ENCODE peak calls at places on chromosomes 4 and X, in seven cellular contexts. J, F, W, E, X, U and Y are unnamed samples. For H3K4me1, the result is how much of the 10 kb centered on the place peaks cover.

GRCh38 chrX:120840826-120841225 is 34.8 kb downstream of the CT47B1 start:
- DNase-seq in J (no peak), X (no peak), U (no peak), F (no peak), E (no peak), W (no peak), Y (no peak)

GRCh38 chrX:54357414-54358377 is at the start of gene WNK3:
- DNase-seq in W (peak), F (peak), U (peak), J (peak), E (peak), X (peak), Y (peak)

GRCh38 chr4:154908168-154908567 is 127.1 kb downstream of the RBM46 start:
- DNase-seq in J (no peak), X (no peak), U (no peak), F (no peak), W (no peak), E (no peak), Y (no peak)

GRCh38 chr4:38184404-38184803 is 224.2 kb downstream of the PTTG2 start:
- DNase-seq in E (no peak), J (no peak), W (no peak), U (no peak), X (no peak), F (no peak), Y (no peak)

GRCh38 chr4:149964001-149964400 is 114.2 kb upstream of the DCLK2 start:
- DNase-seq in X (no peak), J (no peak), U (no peak), W (no peak), E (no peak), F (no peak), Y (no peak)

GRCh38 chrX:112043997-112044396 is 38.6 kb downstream of the TRPC5 start:
- DNase-seq in E (peak), U (no peak), X (no peak), W (no peak), F (no peak), J (peak), Y (peak)

GRCh38 chr4:93183589-93183988 is 645.0 kb upstream of the ATOH1 start:
- DNase-seq in W (no peak), F (no peak), U (no peak), E (no peak), X (no peak), J (no peak), Y (no peak)

GRCh38 chrX:6941041-6941440 is 206.5 kb upstream of the STS start:
- DNase-seq in X (no peak), W (no peak), U (no peak), F (no peak), J (no peak), E (no peak), Y (no peak)

GRCh38 chrX:129689881-129690280 is 35.1 kb upstream of the APLN start:
- DNase-seq in E (no peak), J (no peak), X (no peak), F (no peak), W (no peak), U (no peak), Y (no peak)

GRCh38 chrX:37753384-37753783 is 26.5 kb upstream of the CYBB start:
- DNase-seq in X (no peak), U (no peak), W (no peak), J (no peak), F (no peak), E (no peak), Y (no peak)

GRCh38 chrX:37757082-37757481 is 22.8 kb upstream of the CYBB start:
- DNase-seq in F (no peak), X (no peak), E (no peak), J (no peak), W (no peak), U (no peak), Y (no peak)

GRCh38 chrX:37752941-37753340 is 26.9 kb upstream of the CYBB start:
- DNase-seq in W (no peak), F (no peak), X (no peak), J (no peak), E (no peak), U (no peak), Y (no peak)

GRCh38 chrX:37755073-37755472 is 24.8 kb upstream of the CYBB start:
- DNase-seq in J (no peak), X (no peak), U (no peak), W (no peak), E (no peak), F (no peak), Y (no peak)

GRCh38 chrX:37754518-37754917 is 25.3 kb upstream of the CYBB start:
- DNase-seq in X (no peak), F (no peak), J (no peak), W (no peak), U (no peak), E (no peak), Y (no peak)
- H3K4me3 ChIP-seq in X (no peak), F (no peak), J (no peak), W (no peak), U (peak), E (no peak), Y (no peak)

GRCh38 chr4:169253904-169254303 is 16.9 kb downstream of the SH3RF1 start:
- DNase-seq in X (no peak), W (no peak), U (no peak), E (no peak), J (no peak), F (no peak), Y (peak)

GRCh38 chr4:169254546-169254983 is 16.2 kb downstream of the SH3RF1 start:
- DNase-seq in J (no peak), F (no peak), X (no peak), E (no peak), W (no peak), U (no peak), Y (no peak)

GRCh38 chr4:169256856-169257756 is 13.7 kb downstream of the SH3RF1 start:
- DNase-seq in W (no peak), J (no peak), F (no peak), U (no peak), E (no peak), X (no peak), Y (no peak)

GRCh38 chr4:169253087-169253675 is 17.6 kb downstream of the SH3RF1 start:
- DNase-seq in E (no peak), W (no peak), X (no peak), F (no peak), U (no peak), J (no peak), Y (no peak)

GRCh38 chr4:169256101-169256612 is 14.6 kb downstream of the SH3RF1 start:
- DNase-seq in J (no peak), W (no peak), U (no peak), E (no peak), X (no peak), F (no peak), Y (no peak)
- H3K27ac ChIP-seq in J (no peak), W (no peak), U (no peak), E (no peak), X (no peak), F (no peak), Y (no peak)

DNA sequence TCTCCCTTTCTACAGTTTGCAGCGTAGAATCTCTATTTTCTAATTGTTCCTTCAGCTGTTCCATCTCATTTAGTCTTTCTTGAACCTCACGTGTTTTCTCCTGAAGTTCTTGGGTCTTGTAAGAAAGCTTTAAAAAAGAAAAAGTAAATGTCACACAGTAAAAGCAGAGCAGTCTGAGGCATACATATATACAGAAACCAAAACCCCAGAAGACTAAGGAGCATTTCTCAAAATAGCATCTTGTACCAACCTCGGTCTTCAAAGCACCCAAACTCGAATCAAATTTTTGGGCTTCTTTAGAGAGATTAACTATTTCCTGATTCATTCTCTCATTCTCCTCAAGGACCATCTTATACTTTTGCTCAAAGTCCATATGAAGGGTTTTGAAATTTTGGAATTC is 39.4 kb downstream of the CENPE start:
- DNase-seq in X (no peak), J (no peak), U (no peak), E (no peak), W (no peak), F (no peak), Y (no peak)
- H3K4me1 ChIP-seq in X (under half), J (under half), U (under half), E (under half), W (under half), F (under half), Y (under half)

GRCh38 chrX:118437283-118437682 is 58.3 kb upstream of the DOCK11 start:
- DNase-seq in J (no peak), U (no peak), E (no peak), X (no peak), F (no peak), W (no peak), Y (no peak)

GRCh38 chrX:118432799-118433198 is 62.8 kb upstream of the DOCK11 start:
- DNase-seq in W (no peak), E (no peak), U (no peak), F (no peak), J (no peak), X (no peak), Y (no peak)
- H3K4me3 ChIP-seq in W (no peak), E (no peak), U (no peak), F (no peak), J (no peak), X (no peak), Y (no peak)

GRCh38 chr4:53598483-53598882 is 7.2 kb upstream of the LNX1 start:
- DNase-seq in X (no peak), F (no peak), U (no peak), J (no peak), W (no peak), E (no peak), Y (no peak)

GRCh38 chr4:53593765-53594164 is 2.5 kb upstream of the LNX1 start:
- DNase-seq in E (no peak), F (no peak), J (no peak), X (no peak), W (no peak), U (no peak), Y (no peak)

GRCh38 chr4:53596901-53597300 is 5.6 kb upstream of the LNX1 start:
- DNase-seq in E (no peak), U (no peak), X (no peak), W (no peak), J (no peak), F (no peak), Y (no peak)

GRCh38 chr4:53595204-53595603 is 3.9 kb upstream of the LNX1 start:
- DNase-seq in X (no peak), F (no peak), W (no peak), E (no peak), U (no peak), J (no peak), Y (no peak)

DNA sequence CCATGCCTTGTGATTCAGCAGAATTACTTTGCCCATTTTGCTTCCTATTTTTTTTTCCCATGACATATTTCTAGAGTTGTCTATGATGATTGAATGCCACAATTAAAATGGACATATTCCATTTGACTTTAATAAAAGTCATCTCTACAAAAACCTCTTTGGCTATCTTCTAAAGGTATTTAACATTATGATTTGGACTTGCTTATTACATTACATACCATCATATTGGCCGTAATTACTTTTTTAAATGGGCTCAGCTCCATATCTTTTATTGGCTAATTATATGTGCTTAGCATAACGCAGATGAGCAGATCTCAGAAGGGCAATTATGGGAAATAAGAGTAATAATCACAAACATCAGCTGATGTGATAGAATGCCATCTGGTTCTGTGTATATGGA is 4.5 kb upstream of the LNX1 start:
- DNase-seq in W (no peak), X (no peak), J (no peak), E (no peak), U (no peak), F (no peak), Y (no peak)
- H3K27ac ChIP-seq in W (no peak), X (no peak), J (no peak), E (no peak), U (no peak), F (no peak), Y (no peak)

GRCh38 chr4:10108391-10108790 is 8.2 kb downstream of the WDR1 start:
- DNase-seq in E (no peak), J (no peak), W (no peak), U (no peak), F (no peak), X (no peak), Y (no peak)

GRCh38 chr4:10111067-10111801 is 5.4 kb downstream of the WDR1 start:
- DNase-seq in F (no peak), J (no peak), U (no peak), X (no peak), W (no peak), E (no peak), Y (no peak)

GRCh38 chr4:10112658-10113284 is 3.8 kb downstream of the WDR1 start:
- DNase-seq in E (no peak), J (no peak), F (no peak), X (no peak), W (no peak), U (no peak), Y (no peak)

GRCh38 chr4:10108818-10109783 is 7.5 kb downstream of the WDR1 start:
- DNase-seq in J (no peak), W (no peak), F (peak), U (peak), E (no peak), X (no peak), Y (peak)

GRCh38 chr4:10109995-10110670 is 6.5 kb downstream of the WDR1 start:
- DNase-seq in J (no peak), E (no peak), W (no peak), F (peak), X (no peak), U (no peak), Y (no peak)
- H3K4me1 ChIP-seq in J (under half), E (under half), W (under half), F (under half), X (under half), U (half or more), Y (under half)

DNA sequence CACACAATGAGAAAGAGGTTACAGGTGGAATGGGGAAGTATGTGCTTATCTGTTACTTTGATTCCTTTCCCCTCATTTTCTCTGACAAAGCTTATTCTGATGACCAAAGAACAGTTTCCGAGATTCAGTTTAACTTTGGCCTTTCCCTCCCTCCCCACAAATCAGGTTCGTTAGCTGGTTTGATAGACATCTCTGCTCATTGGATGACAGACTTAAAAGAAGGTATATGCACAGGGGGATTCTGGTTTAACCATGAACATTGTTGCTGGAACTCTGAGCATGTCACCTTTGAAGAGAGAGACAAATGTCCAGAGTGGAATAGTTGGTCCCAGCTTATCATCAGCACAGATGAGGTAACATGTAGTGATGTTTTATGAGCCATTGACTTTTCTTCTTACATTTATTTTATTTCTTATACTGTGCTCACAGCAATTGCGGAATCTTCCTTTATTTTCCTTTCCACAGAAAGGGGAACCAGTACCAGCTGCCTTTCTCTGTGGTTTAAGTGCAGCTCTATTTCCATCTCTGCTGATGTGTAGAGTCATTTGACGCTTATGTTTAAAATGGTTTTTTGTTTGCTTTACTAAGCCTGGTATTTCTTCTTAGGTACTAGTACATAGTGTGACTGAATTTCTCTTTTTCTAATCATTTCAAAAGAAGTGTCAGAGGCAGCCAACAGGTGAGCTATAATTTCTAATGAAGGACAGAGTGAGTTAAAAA is 125.0 kb downstream of the AKAP4 start:
- DNase-seq in E (no peak), F (no peak), X (no peak), W (no peak), U (no peak), J (no peak), Y (no peak)
- H3K4me3 ChIP-seq in E (no peak), F (no peak), X (no peak), W (no peak), U (no peak), J (no peak), Y (no peak)

GRCh38 chrX:136623400-136623799 is 24.6 kb upstream of the CD40LG start:
- DNase-seq in E (no peak), F (no peak), U (no peak), X (no peak), W (no peak), J (no peak), Y (no peak)
- H3K27ac ChIP-seq in E (no peak), F (no peak), U (no peak), X (no peak), W (no peak), J (no peak), Y (no peak)